ENCODE peak calls at places on chromosomes 7 and 10, in nine cellular contexts. K, X, P, A, R, E, B, M and D are unnamed samples.
A peak's percentile ranks its signal among the peaks of the same experiment; 100 is the strongest.

GRCh38 chr10:89173075-89173474 is 34.0 kb downstream of the CH25H start:
- DNase-seq in P (no peak), E (no peak), A (no peak), K (no peak), R (no peak), B (no peak), X (no peak), M (no peak), D (no peak)

GRCh38 chr10:85043207-85043606 is 714.8 kb downstream of the CCSER2 start:
- DNase-seq in R (no peak), P (no peak), A (no peak), X (no peak), B (no peak), E (no peak), M (no peak), K (no peak), D (no peak)

GRCh38 chr7:35969055-35969454 is 168.2 kb downstream of the SEPTIN7 start:
- DNase-seq in P (no peak), B (no peak), R (no peak), E (no peak), M (no peak), A (no peak), K (no peak), X (no peak), D (no peak)

GRCh38 chr7:105098863-105099515 is 85.0 kb downstream of the KMT2E start:
- DNase-seq in E (no peak), X (no peak), R (no peak), M (peak; percentile 12), K (no peak), P (no peak), B (peak; percentile 39), A (no peak), D (no peak)

GRCh38 chr10:106132956-106133355 is 1031.5 kb downstream of the SORCS1 start:
- DNase-seq in E (no peak), P (no peak), A (no peak), K (no peak), X (no peak), B (no peak), M (no peak), R (no peak), D (no peak)

GRCh38 chr10:127133672-127134500 is 62.5 kb downstream of the INSYN2A start:
- DNase-seq in R (no peak), P (no peak), E (no peak), X (no peak), K (no peak), A (no peak), M (no peak), B (no peak), D (no peak)

GRCh38 chr7:19105546-19105945 is 11.9 kb downstream of the TWIST1 start:
- DNase-seq in K (no peak), B (no peak), E (peak; percentile 30), R (no peak), M (no peak), P (no peak), A (no peak), X (no peak), D (no peak)

GRCh38 chr7:28020302-28020940 is 160.2 kb downstream of the JAZF1 start:
- DNase-seq in B (peak; percentile 81), K (no peak), X (peak; percentile 41), E (peak; percentile 81), A (peak; percentile 87), M (peak; percentile 49), P (peak; percentile 66), R (no peak), D (peak; percentile 82)

GRCh38 chr10:118332948-118333710 is 9.0 kb downstream of the FAM204A start:
- DNase-seq in E (peak; percentile 4), A (no peak), M (no peak), R (no peak), X (peak; percentile 20), P (peak; percentile 63), B (peak; percentile 59), K (no peak), D (peak; percentile 16)

GRCh38 chr7:28378574-28379149 is 33.7 kb upstream of the CREB5 start:
- DNase-seq in P (no peak), K (no peak), R (no peak), A (no peak), M (no peak), E (peak; percentile 35), B (no peak), X (peak; percentile 53), D (no peak)

GRCh38 chr10:46079831-46080585 is 33.9 kb upstream of the MSMB start:
- DNase-seq in R (no peak), M (no peak), P (no peak), A (no peak), E (peak; percentile 45), X (no peak), K (no peak), B (peak; percentile 10), D (no peak)

GRCh38 chr7:21086688-21087087 is 300.0 kb upstream of the SP8 start:
- DNase-seq in A (no peak), K (no peak), B (no peak), E (no peak), X (no peak), R (no peak), M (peak; percentile 3), P (peak; percentile 43), D (peak; percentile 27)

GRCh38 chr7:4144801-4145470 is 537.2 kb upstream of the FOXK1 start:
- DNase-seq in E (no peak), K (no peak), M (peak; percentile 33), X (no peak), B (peak; percentile 8), R (no peak), A (peak; percentile 3), P (no peak), D (no peak)

GRCh38 chr10:116699783-116700150 is 42.6 kb downstream of the HSPA12A start:
- DNase-seq in E (no peak), P (no peak), B (no peak), X (no peak), R (no peak), K (no peak), A (no peak), M (no peak), D (no peak)